ENCODE peak calls at places on chromosomes 1 and 21, in nine cellular contexts. Q is left ventricle myocardium inferior, P is mucosa of descending colon, G is HepG2, V is PC-3, S is endodermal cell, B is body of pancreas, W is right atrium auricular region, N is esophagus muscularis mucosa. I is an unnamed sample.
A peak's percentile ranks its signal among the peaks of the same experiment; 100 is the strongest.

GRCh38 chr1:161166669-161167548 is 683 bp downstream of the PPOX start:
- DNase-seq in N (no peak), W (no peak), V (no peak), P (no peak), B (peak; percentile 27), S (peak; percentile 78), G (no peak), Q (no peak), I (peak; percentile 68)

GRCh38 chr21:42578034-42578433 is 64.4 kb downstream of the SLC37A1 start:
- DNase-seq in V (no peak), S (no peak), B (peak; percentile 4), G (no peak), W (no peak), P (no peak), N (no peak), Q (no peak), I (peak; percentile 2)

GRCh38 chr1:90220941-90221693 is 226.2 kb downstream of the ZNF326 start:
- DNase-seq in W (no peak), Q (no peak), N (no peak), S (no peak), B (no peak), P (no peak), V (no peak), G (peak; percentile 39), I (no peak)

GRCh38 chr1:210597555-210598134 is 268.9 kb downstream of the HHAT start:
- DNase-seq in S (peak; percentile 68), B (no peak), N (no peak), V (peak; percentile 89), G (peak; percentile 21), W (no peak), Q (no peak), P (no peak), I (no peak)

GRCh38 chr1:174875306-174875705 is 124.4 kb upstream of the CACYBP start:
- DNase-seq in W (no peak), V (peak; percentile 82), S (peak; percentile 66), B (peak; percentile 84), P (peak; percentile 80), Q (no peak), N (no peak), G (peak; percentile 49), I (no peak)

GRCh38 chr1:56061824-56062223 is 517.5 kb downstream of the PLPP3 start:
- DNase-seq in B (no peak), G (no peak), N (no peak), S (no peak), W (no peak), V (peak; percentile 63), Q (no peak), P (no peak), I (no peak)

GRCh38 chr1:6512245-6512907 is 20.9 kb upstream of the PLEKHG5 start:
- DNase-seq in P (no peak), Q (no peak), N (no peak), V (no peak), W (no peak), B (no peak), S (no peak), G (peak; percentile 39), I (peak; percentile 34)

GRCh38 chr1:92444351-92444750 is 42.4 kb downstream of the GFI1 start:
- DNase-seq in S (no peak), B (no peak), P (no peak), N (peak; percentile 64), G (peak; percentile 12), W (no peak), V (peak; percentile 17), Q (no peak), I (no peak)

GRCh38 chr1:208203127-208203847 is 40.9 kb downstream of the PLXNA2 start:
- DNase-seq in S (no peak), N (no peak), G (peak; percentile 79), W (no peak), B (peak; percentile 59), Q (peak; percentile 62), P (peak; percentile 80), V (peak; percentile 98), I (no peak)

GRCh38 chr1:176864211-176864610 is 300.3 kb downstream of the ASTN1 start:
- DNase-seq in W (no peak), S (no peak), N (no peak), G (no peak), B (no peak), P (no peak), Q (no peak), V (no peak), I (no peak)

GRCh38 chr1:179929955-179930798 is 24.4 kb upstream of the CEP350 start:
- DNase-seq in N (no peak), W (no peak), Q (no peak), P (no peak), V (no peak), S (no peak), B (no peak), G (peak; percentile 3), I (no peak)

GRCh38 chr1:243582321-243582720 is 267.7 kb downstream of the AKT3 start:
- DNase-seq in W (no peak), Q (no peak), N (no peak), V (no peak), B (no peak), P (no peak), G (no peak), S (no peak), I (no peak)

GRCh38 chr1:243587823-243588560 is 262.1 kb downstream of the AKT3 start:
- DNase-seq in P (no peak), V (no peak), B (no peak), S (no peak), Q (no peak), G (no peak), W (no peak), N (no peak), I (no peak)

GRCh38 chr1:243580984-243581383 is 269.1 kb downstream of the AKT3 start:
- DNase-seq in G (no peak), V (no peak), S (no peak), N (no peak), B (no peak), Q (no peak), P (no peak), W (no peak), I (no peak)

GRCh38 chr1:243587285-243587684 is 262.8 kb downstream of the AKT3 start:
- DNase-seq in W (no peak), G (no peak), B (no peak), V (no peak), Q (no peak), S (no peak), N (no peak), P (no peak), I (no peak)

GRCh38 chr1:243585982-243586381 is 264.1 kb downstream of the AKT3 start:
- DNase-seq in B (no peak), V (no peak), Q (no peak), N (no peak), W (no peak), P (no peak), G (no peak), S (no peak), I (no peak)
- H3K9me3 ChIP-seq in B (no peaks in the 10 kb centered on the region), V (no peaks in the 10 kb centered on the region), Q (peaks cover 85% of the 10 kb centered on the region), N (no peaks in the 10 kb centered on the region), W (peaks cover 3% of the 10 kb centered on the region), P (peaks cover 27% of the 10 kb centered on the region), G (peaks cover 17% of the 10 kb centered on the region), S (peaks cover 8% of the 10 kb centered on the region), I (peaks cover 6% of the 10 kb centered on the region)

DNA sequence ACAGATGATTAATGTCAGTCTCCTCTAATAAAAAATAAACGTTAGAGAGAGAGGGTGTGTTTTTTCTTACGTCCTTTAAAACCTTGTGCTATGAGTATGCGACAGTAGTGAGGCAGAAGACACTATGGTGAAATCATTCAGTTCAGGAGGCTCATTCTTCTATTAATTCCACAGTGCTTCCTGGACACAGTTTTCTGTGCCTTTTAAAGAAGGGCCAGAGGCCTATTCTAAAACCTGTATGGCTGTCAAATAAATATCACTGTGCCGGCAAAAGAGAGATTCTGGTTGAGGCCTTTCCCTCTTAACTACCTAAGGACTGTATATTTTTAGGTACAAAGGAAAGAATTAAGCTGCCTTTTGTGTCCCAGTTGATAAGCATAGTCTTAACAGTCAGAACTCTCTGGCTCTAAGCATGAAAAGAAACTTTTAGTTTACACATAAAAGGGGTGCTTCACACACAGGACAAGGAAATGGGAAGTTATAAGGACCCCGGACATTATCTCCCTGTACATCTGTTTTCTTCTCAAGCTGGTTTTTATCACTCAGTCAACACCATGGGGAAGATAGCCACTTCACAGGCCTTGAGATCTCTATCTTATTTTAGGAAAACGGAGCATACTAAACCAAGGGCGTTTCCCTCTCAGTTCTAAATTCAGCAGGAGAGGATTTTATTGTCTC is 71.2 kb upstream of the HSPA13 start:
- DNase-seq in N (no peak), Q (no peak), S (no peak), W (no peak), P (no peak), V (no peak), B (no peak), G (no peak), I (no peak)
- H3K9me3 ChIP-seq in N (no peaks in the 10 kb centered on the region), Q (no peaks in the 10 kb centered on the region), S (no peaks in the 10 kb centered on the region), W (no peaks in the 10 kb centered on the region), P (no peaks in the 10 kb centered on the region), V (no peaks in the 10 kb centered on the region), B (no peaks in the 10 kb centered on the region), G (no peaks in the 10 kb centered on the region), I (no peaks in the 10 kb centered on the region)

GRCh38 chr1:20047058-20047457 is 22.9 kb upstream of the PLA2G5 start:
- DNase-seq in G (no peak), S (no peak), Q (no peak), B (no peak), V (no peak), N (no peak), W (peak; percentile 47), P (no peak), I (no peak)

GRCh38 chr1:20052386-20052785 is 17.6 kb upstream of the PLA2G5 start:
- DNase-seq in V (no peak), S (no peak), G (no peak), N (no peak), Q (no peak), P (no peak), W (no peak), B (no peak), I (no peak)

GRCh38 chr1:20051218-20051829 is 18.7 kb upstream of the PLA2G5 start:
- DNase-seq in Q (no peak), N (no peak), B (no peak), G (no peak), P (no peak), V (peak; percentile 22), S (no peak), W (no peak), I (no peak)

GRCh38 chr1:20048563-20048962 is 21.4 kb upstream of the PLA2G5 start:
- DNase-seq in N (no peak), G (no peak), W (no peak), V (no peak), Q (no peak), P (no peak), S (no peak), B (no peak), I (no peak)
- H3K9me3 ChIP-seq in N (no peaks in the 10 kb centered on the region), G (peaks cover 35% of the 10 kb centered on the region), W (no peaks in the 10 kb centered on the region), V (peaks cover 23% of the 10 kb centered on the region), Q (peaks cover 38% of the 10 kb centered on the region), P (peaks cover 17% of the 10 kb centered on the region), S (peaks cover 73% of the 10 kb centered on the region), B (no peaks in the 10 kb centered on the region), I (peaks cover 6% of the 10 kb centered on the region)

DNA sequence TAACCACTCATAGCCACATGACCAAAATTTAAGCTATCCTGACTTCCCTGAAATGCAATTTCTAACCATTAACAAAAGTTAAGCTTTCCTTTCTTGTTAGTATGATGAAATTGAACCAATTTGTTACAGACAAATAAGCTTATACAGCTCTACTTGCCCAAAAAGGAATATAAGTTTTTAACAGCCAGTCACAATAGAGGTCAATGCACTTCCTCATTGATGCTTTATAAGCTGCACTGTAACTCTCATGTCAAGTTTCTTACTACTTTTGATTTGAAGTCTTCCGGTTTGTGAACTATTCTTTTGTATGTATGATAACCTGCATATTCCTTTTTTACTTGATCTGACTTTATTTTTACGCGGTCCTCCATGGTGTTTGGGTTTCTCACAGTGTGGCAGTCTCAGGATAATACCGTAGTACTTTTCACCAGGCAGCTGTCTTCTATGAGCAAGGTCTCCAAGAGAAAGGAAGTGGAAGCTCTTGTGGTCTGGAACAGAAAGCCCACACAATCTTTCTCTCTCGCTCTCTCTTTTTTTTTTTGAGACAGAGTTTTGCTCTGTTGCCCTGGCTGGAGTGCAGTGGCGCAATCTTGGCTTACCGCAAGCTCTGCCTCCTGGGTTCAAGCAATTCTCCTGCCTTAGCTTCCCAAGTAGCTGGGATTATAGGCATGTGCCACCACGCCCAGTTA is 331.6 kb downstream of the SRGAP2C start:
- DNase-seq in P (peak; percentile 53), V (no peak), B (no peak), S (no peak), G (no peak), Q (peak; percentile 20), W (no peak), N (no peak), I (no peak)
- H3K9me3 ChIP-seq in P (no peaks in the 10 kb centered on the region), V (no peaks in the 10 kb centered on the region), B (no peaks in the 10 kb centered on the region), S (peaks cover 31% of the 10 kb centered on the region), G (peaks cover 8% of the 10 kb centered on the region), Q (peaks cover 8% of the 10 kb centered on the region), W (no peaks in the 10 kb centered on the region), N (no peaks in the 10 kb centered on the region), I (peaks cover 2% of the 10 kb centered on the region)

I was measured in WERI-Rb-1.